ENCODE peak calls at places on chromosomes 3 and 15, in nine cellular contexts. H is lung; N is right atrium auricular region; Y is heart right ventricle; E is A549; O is PC-3; A is effector memory CD4-positive, alpha-beta T cell; X is body of pancreas; C is WERI-Rb-1. G is an unnamed sample.

GRCh38 chr15:48929611-48930170 is 34.0 kb downstream of the SHC4 start:
- DNase-seq in X (no peak), O (peak; percentile 75), Y (no peak), C (no peak), E (no peak), N (no peak), A (no peak), H (no peak), G (no peak)

GRCh38 chr3:195558602-195559001 is 15.5 kb upstream of the PPP1R2 start:
- DNase-seq in N (no peak), X (peak; percentile 46), A (peak; percentile 16), H (no peak), E (no peak), Y (no peak), O (peak; percentile 65), C (peak; percentile 30), G (peak; percentile 80)

GRCh38 chr3:146160233-146160963 is 586 bp downstream of the PLOD2 start:
- DNase-seq in A (no peak), Y (peak; percentile 21), X (peak; percentile 82), O (peak; percentile 88), N (peak; percentile 88), C (peak; percentile 63), H (peak; percentile 75), E (peak; percentile 65), G (no peak)

GRCh38 chr3:8757551-8758518 is 11.6 kb downstream of the OXTR start:
- DNase-seq in Y (no peak), H (no peak), E (no peak), X (no peak), A (no peak), N (no peak), O (peak; percentile 56), C (no peak), G (no peak)

GRCh38 chr15:71790081-71790480 is 20.3 kb upstream of the NR2E3 start:
- DNase-seq in O (peak; percentile 88), E (no peak), N (no peak), H (no peak), Y (no peak), X (peak; percentile 55), C (no peak), A (no peak), G (no peak)

GRCh38 chr3:185537369-185537970 is 14.9 kb downstream of the LIPH start:
- DNase-seq in Y (no peak), X (peak; percentile 67), H (peak; percentile 75), A (no peak), O (peak; percentile 96), N (peak; percentile 82), C (no peak), E (peak; percentile 82), G (peak; percentile 75)

GRCh38 chr3:112345681-112346080 is 12.7 kb downstream of the CD200 start:
- DNase-seq in H (no peak), O (no peak), X (no peak), E (no peak), N (no peak), A (no peak), Y (no peak), C (no peak), G (no peak)

GRCh38 chr15:52677593-52677992 is 1.6 kb downstream of the ATOSA start:
- DNase-seq in X (no peak), Y (no peak), A (no peak), E (no peak), H (no peak), C (no peak), N (no peak), O (peak; percentile 4), G (no peak)

GRCh38 chr15:68333775-68334470 is 56.4 kb downstream of the FEM1B start:
- DNase-seq in Y (peak; percentile 51), X (no peak), C (no peak), N (peak; percentile 72), A (no peak), O (peak; percentile 18), H (no peak), E (no peak), G (no peak)

GRCh38 chr3:128584412-128585020 is 66.1 kb downstream of the RPN1 start:
- DNase-seq in E (peak; percentile 74), H (peak; percentile 64), O (peak; percentile 85), A (no peak), N (peak; percentile 63), C (peak; percentile 76), X (peak; percentile 85), Y (peak; percentile 75), G (peak; percentile 59)

GRCh38 chr3:188064831-188065493 is 89.0 kb upstream of the LPP start:
- DNase-seq in H (no peak), X (peak; percentile 70), E (no peak), Y (no peak), C (no peak), N (no peak), O (no peak), A (no peak), G (no peak)

GRCh38 chr3:33438871-33439270 is 1.3 kb downstream of the UBP1 start:
- DNase-seq in H (no peak), A (no peak), O (no peak), N (no peak), E (no peak), Y (no peak), X (no peak), C (no peak), G (peak; percentile 35)

GRCh38 chr3:183980408-183980807 is 37.3 kb downstream of the ABCC5 start:
- DNase-seq in Y (no peak), N (no peak), O (no peak), A (no peak), C (no peak), X (peak; percentile 40), H (no peak), E (no peak), G (no peak)

GRCh38 chr15:31024330-31024729 is 32.9 kb upstream of the MTMR10 start:
- DNase-seq in A (no peak), Y (no peak), N (no peak), H (no peak), E (peak; percentile 68), O (peak; percentile 32), C (no peak), X (peak; percentile 38), G (no peak)

GRCh38 chr3:51391566-51392300 is 648 bp downstream of the RBM15B start:
- DNase-seq in Y (peak; percentile 32), X (peak; percentile 39), O (peak; percentile 13), E (no peak), A (peak; percentile 40), H (no peak), N (no peak), C (no peak), G (peak; percentile 79)

GRCh38 chr3:13673207-13673606 is 124.3 kb downstream of the FBLN2 start:
- DNase-seq in N (no peak), X (no peak), E (peak; percentile 50), A (no peak), O (peak; percentile 40), C (no peak), Y (no peak), H (no peak), G (no peak)

DNA sequence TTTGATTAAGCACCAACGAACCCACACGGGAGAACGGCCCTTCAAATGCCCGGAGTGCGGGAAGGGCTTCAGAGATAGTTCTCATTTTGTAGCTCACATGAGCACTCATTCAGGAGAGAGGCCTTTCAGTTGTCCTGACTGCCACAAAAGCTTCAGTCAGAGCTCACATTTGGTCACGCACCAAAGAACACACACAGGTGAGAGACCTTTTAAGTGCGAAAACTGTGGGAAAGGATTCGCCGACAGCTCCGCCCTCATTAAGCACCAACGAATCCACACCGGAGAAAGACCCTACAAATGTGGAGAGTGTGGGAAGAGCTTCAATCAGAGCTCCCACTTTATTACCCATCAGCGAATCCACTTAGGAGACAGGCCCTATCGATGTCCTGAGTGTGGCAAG is 8.7 kb downstream of the ZNF774 start:
- DNase-seq in E (no peak), O (no peak), H (no peak), A (no peak), C (no peak), X (no peak), N (no peak), Y (no peak), G (no peak)
- H3K27ac ChIP-seq in E (no peak overlapping the region), O (no peak overlapping the region), H (no peak overlapping the region), A (no peak overlapping the region), C (no peak overlapping the region), X (no peak overlapping the region), N (no peak overlapping the region), Y (no peak overlapping the region), G (no peak overlapping the region)

DNA sequence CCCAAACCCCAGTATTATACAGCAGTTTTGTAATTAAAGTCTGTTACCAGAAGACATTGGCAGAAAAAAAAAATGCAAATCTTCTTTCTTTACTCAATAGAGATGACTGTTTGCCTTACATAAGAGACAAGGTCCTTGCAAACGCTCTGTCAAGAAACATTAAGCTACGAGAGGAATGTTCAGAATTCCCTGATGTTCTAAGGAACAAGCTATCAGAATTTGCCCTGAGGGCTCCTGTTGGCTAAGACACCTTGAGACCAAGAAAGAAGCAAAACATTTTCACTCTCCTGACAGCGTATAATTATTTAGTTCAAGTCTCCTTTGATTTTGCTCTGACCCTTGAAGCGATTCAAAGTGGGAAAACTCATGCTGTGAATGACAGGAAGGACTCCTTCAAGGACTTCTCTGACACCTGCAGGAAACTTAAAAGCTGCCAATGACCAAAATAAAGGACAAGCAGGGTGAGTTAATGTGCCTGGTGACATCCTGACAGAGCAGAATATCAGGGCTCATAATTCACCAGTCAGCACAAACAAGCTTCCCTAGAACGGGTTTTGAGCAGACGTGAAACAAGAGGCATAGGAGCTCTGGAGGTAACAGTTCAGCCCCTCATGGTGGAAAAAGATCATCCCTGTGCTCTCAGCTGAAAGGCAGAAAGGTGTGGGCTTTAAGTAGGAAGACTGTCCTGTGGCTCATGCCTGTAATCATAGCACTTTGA is 2.5 kb downstream of the SCAMP2 start:
- DNase-seq in Y (no peak), E (no peak), C (no peak), A (no peak), H (no peak), N (no peak), O (no peak), X (no peak), G (no peak)
- H3K27ac ChIP-seq in Y (no peak overlapping the region), E (no peak overlapping the region), C (no peak overlapping the region), A (peak overlapping the region; percentile 39), H (peak overlapping the region; percentile 81), N (peak overlapping the region; percentile 93), O (no peak overlapping the region), X (no peak overlapping the region), G (peak overlapping the region; percentile 63)

DNA sequence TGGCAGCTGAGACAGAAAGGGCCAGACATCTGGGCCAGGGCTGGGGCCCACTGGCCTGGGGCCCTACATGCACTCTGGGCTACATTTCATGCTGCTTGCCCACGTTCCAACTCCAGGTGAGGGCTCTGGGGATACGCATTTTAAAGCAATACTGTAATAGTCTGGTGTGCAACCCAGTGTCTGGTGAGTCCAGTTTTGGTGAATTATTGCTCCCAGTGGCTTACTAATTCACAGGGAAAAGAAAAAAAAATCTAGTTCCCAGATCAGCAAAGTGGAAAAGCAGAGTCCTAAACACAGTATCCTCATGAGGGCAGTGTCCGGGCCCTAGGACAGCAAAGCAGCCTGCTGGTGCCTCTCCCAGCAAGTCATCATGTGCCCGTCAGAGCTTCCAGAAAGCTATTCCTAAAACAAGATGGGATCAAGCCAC is 82.4 kb downstream of the CCNL1 start:
- DNase-seq in Y (no peak), N (no peak), C (no peak), X (no peak), H (no peak), A (no peak), O (no peak), E (no peak), G (no peak)
- H3K27ac ChIP-seq in Y (no peak overlapping the region), N (peak overlapping the region; percentile 75), C (no peak overlapping the region), X (peak overlapping the region; percentile 55), H (no peak overlapping the region), A (no peak overlapping the region), O (no peak overlapping the region), E (no peak overlapping the region), G (no peak overlapping the region)

DNA sequence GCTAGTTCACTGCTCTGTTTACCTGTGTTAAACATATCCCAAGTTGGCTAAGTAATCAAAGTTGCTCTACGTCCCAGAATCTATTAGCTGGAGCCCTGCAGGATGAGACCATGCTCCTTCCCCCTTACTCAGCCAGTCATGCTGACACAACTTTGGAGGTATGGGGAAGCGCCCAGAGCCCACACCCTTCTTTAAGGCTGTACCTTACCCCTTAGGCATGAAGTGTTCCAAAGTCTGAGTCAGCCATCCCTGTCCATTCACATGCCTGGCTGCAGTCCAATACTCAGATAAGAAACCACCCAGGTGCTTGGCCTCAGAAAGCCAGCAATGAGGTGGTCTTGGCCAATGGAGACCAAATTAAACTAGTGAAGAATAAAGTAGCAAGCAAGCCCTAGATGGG is 221.2 kb downstream of the TPRG1 start:
- DNase-seq in C (no peak), E (peak; percentile 31), A (no peak), X (peak; percentile 20), H (no peak), N (no peak), O (peak; percentile 98), Y (no peak), G (no peak)
- H3K27ac ChIP-seq in C (no peak overlapping the region), E (peak overlapping the region; percentile 85), A (no peak overlapping the region), X (no peak overlapping the region), H (no peak overlapping the region), N (no peak overlapping the region), O (peak overlapping the region; percentile 56), Y (no peak overlapping the region), G (no peak overlapping the region)